ENCODE peak calls at places on chromosome 9, in five cellular contexts. One of them, this sample, is unnamed.

GRCh38 chr9:112894031-112894430 is 3.4 kb upstream of the SLC46A2 start:
- DNase-seq in NCI-H526: no peak
- DNase-seq in EH: no peak
- DNase-seq in mesothelial cell of epicardium: no peak
- DNase-seq in lung microvascular endothelial cell: no peak
- DNase-seq in this sample: no peak

GRCh38 chr9:81052846-81053245 is 636.5 kb downstream of the TLE1 start:
- DNase-seq in NCI-H526: no peak
- DNase-seq in EH: no peak
- DNase-seq in mesothelial cell of epicardium: no peak
- DNase-seq in lung microvascular endothelial cell: peak
- DNase-seq in this sample: no peak

GRCh38 chr9:99056876-99057664 is 47.8 kb upstream of the TGFBR1 start:
- DNase-seq in NCI-H526: no peak
- DNase-seq in EH: peak
- DNase-seq in mesothelial cell of epicardium: no peak
- DNase-seq in lung microvascular endothelial cell: no peak
- DNase-seq in this sample: no peak

GRCh38 chr9:108743901-108744371 is 111.8 kb downstream of the ACTL7B start:
- DNase-seq in NCI-H526: no peak
- DNase-seq in EH: peak
- DNase-seq in mesothelial cell of epicardium: no peak
- DNase-seq in lung microvascular endothelial cell: no peak
- DNase-seq in this sample: no peak

GRCh38 chr9:135884328-135885035 is 22.9 kb downstream of the CAMSAP1 start:
- DNase-seq in NCI-H526: no peak
- DNase-seq in EH: peak
- DNase-seq in mesothelial cell of epicardium: no peak
- DNase-seq in lung microvascular endothelial cell: no peak
- DNase-seq in this sample: no peak

GRCh38 chr9:20811872-20812271 is 127.8 kb downstream of the FOCAD start:
- DNase-seq in NCI-H526: no peak
- DNase-seq in EH: no peak
- DNase-seq in mesothelial cell of epicardium: no peak
- DNase-seq in lung microvascular endothelial cell: no peak
- DNase-seq in this sample: no peak

GRCh38 chr9:93663877-93664548 is 87.6 kb downstream of the PHF2 start:
- DNase-seq in NCI-H526: no peak
- DNase-seq in EH: no peak
- DNase-seq in mesothelial cell of epicardium: peak
- DNase-seq in lung microvascular endothelial cell: no peak
- DNase-seq in this sample: no peak

GRCh38 chr9:123952631-123953147 is 22.8 kb upstream of the DENND1A start:
- DNase-seq in NCI-H526: no peak
- DNase-seq in EH: no peak
- DNase-seq in mesothelial cell of epicardium: no peak
- DNase-seq in lung microvascular endothelial cell: no peak
- DNase-seq in this sample: no peak

GRCh38 chr9:127572961-127573727 is 38.9 kb upstream of the STXBP1 start:
- DNase-seq in NCI-H526: no peak
- DNase-seq in EH: peak
- DNase-seq in mesothelial cell of epicardium: no peak
- DNase-seq in lung microvascular endothelial cell: no peak
- DNase-seq in this sample: no peak

GRCh38 chr9:4073371-4073770 is 226.5 kb downstream of the GLIS3 start:
- DNase-seq in NCI-H526: no peak
- DNase-seq in EH: no peak
- DNase-seq in mesothelial cell of epicardium: no peak
- DNase-seq in lung microvascular endothelial cell: no peak
- DNase-seq in this sample: no peak

GRCh38 chr9:113658565-113658935 is 195.0 kb downstream of the RGS3 start:
- DNase-seq in NCI-H526: no peak
- DNase-seq in EH: no peak
- DNase-seq in mesothelial cell of epicardium: no peak
- DNase-seq in lung microvascular endothelial cell: no peak
- DNase-seq in this sample: no peak

GRCh38 chr9:63859475-63860215 is 1425.4 kb downstream of the FOXD4L5 start:
- DNase-seq in NCI-H526: no peak
- DNase-seq in EH: peak
- DNase-seq in mesothelial cell of epicardium: no peak
- DNase-seq in lung microvascular endothelial cell: peak
- DNase-seq in this sample: no peak

GRCh38 chr9:88791105-88791805 is 200.0 kb upstream of the S1PR3 start:
- DNase-seq in NCI-H526: no peak
- DNase-seq in EH: peak
- DNase-seq in mesothelial cell of epicardium: no peak
- DNase-seq in lung microvascular endothelial cell: no peak
- DNase-seq in this sample: no peak

GRCh38 chr9:133526721-133527321 is 2.1 kb upstream of the MYMK start:
- DNase-seq in NCI-H526: no peak
- DNase-seq in EH: no peak
- DNase-seq in mesothelial cell of epicardium: no peak
- DNase-seq in lung microvascular endothelial cell: no peak
- DNase-seq in this sample: no peak

GRCh38 chr9:24961787-24962186 is 416.1 kb upstream of the IZUMO3 start:
- DNase-seq in NCI-H526: no peak
- DNase-seq in EH: no peak
- DNase-seq in mesothelial cell of epicardium: no peak
- DNase-seq in lung microvascular endothelial cell: no peak
- DNase-seq in this sample: no peak

GRCh38 chr9:119509291-119509905 is 140.2 kb upstream of the BRINP1 start:
- DNase-seq in NCI-H526: no peak
- DNase-seq in EH: no peak
- DNase-seq in mesothelial cell of epicardium: no peak
- DNase-seq in lung microvascular endothelial cell: no peak
- DNase-seq in this sample: no peak

GRCh38 chr9:33082538-33083326 is 6.3 kb upstream of the SMU1 start:
- DNase-seq in NCI-H526: no peak
- DNase-seq in EH: no peak
- DNase-seq in mesothelial cell of epicardium: no peak
- DNase-seq in lung microvascular endothelial cell: peak
- DNase-seq in this sample: no peak

GRCh38 chr9:12813960-12814876 is 39.4 kb downstream of the LURAP1L start:
- DNase-seq in NCI-H526: no peak
- DNase-seq in EH: peak
- DNase-seq in mesothelial cell of epicardium: no peak
- DNase-seq in lung microvascular endothelial cell: peak
- DNase-seq in this sample: peak

GRCh38 chr9:37146372-37146771 is 26.0 kb downstream of the ZCCHC7 start:
- DNase-seq in NCI-H526: no peak
- DNase-seq in EH: no peak
- DNase-seq in mesothelial cell of epicardium: no peak
- DNase-seq in lung microvascular endothelial cell: peak
- DNase-seq in this sample: peak

GRCh38 chr9:73183917-73184861 is 32.5 kb downstream of the ANXA1 start:
- DNase-seq in NCI-H526: peak
- DNase-seq in EH: peak
- DNase-seq in mesothelial cell of epicardium: no peak
- DNase-seq in lung microvascular endothelial cell: peak
- DNase-seq in this sample: no peak

GRCh38 chr9:99867968-99868367 is 38.5 kb upstream of the STX17 start:
- DNase-seq in NCI-H526: no peak
- DNase-seq in EH: no peak
- DNase-seq in mesothelial cell of epicardium: no peak
- DNase-seq in lung microvascular endothelial cell: no peak
- DNase-seq in this sample: no peak

This sample was measured in SK-N-MC.